ENCODE peak calls at places on chromosome 13, in six cellular contexts. O, Q, V, S, X and U are unnamed samples.

GRCh38 chr13:32031815-32032345 is 306 bp downstream of the FRY start:
- DNase-seq in O (no peak), Q (no peak), V (no peak), S (no peak), X (no peak), U (no peak)

GRCh38 chr13:93635687-93636086 is 409.1 kb downstream of the GPC6 start:
- DNase-seq in O (no peak), Q (no peak), V (no peak), S (no peak), X (peak; percentile 15), U (no peak)

GRCh38 chr13:83221256-83221655 is 661.0 kb downstream of the SLITRK1 start:
- DNase-seq in O (no peak), Q (no peak), V (no peak), S (no peak), X (no peak), U (no peak)

GRCh38 chr13:30862707-30863106 is 43.4 kb upstream of the MEDAG start:
- DNase-seq in O (no peak), Q (no peak), V (no peak), S (no peak), X (no peak), U (no peak)

GRCh38 chr13:83536941-83537340 is 345.3 kb downstream of the SLITRK1 start:
- DNase-seq in O (no peak), Q (no peak), V (no peak), S (no peak), X (no peak), U (no peak)

GRCh38 chr13:24361138-24361537 is 51.8 kb downstream of the C1QTNF9 start:
- DNase-seq in O (peak; percentile 32), Q (no peak), V (no peak), S (no peak), X (no peak), U (no peak)

GRCh38 chr13:80274643-80275042 is 66.3 kb downstream of the SPRY2 start:
- DNase-seq in O (no peak), Q (no peak), V (no peak), S (no peak), X (no peak), U (no peak)

GRCh38 chr13:101242720-101243119 is 173.6 kb downstream of the NALCN start:
- DNase-seq in O (no peak), Q (no peak), V (no peak), S (no peak), X (no peak), U (no peak)

GRCh38 chr13:46782066-46782465 is 14.9 kb downstream of the ESD start:
- DNase-seq in O (no peak), Q (no peak), V (no peak), S (no peak), X (no peak), U (no peak)
- H3K4me3 ChIP-seq in O (no peak overlapping the region), Q (no peak overlapping the region), V (no peak overlapping the region), S (no peak overlapping the region), X (no peak overlapping the region), U (no peak overlapping the region)

GRCh38 chr13:51943721-51944120 is 67.5 kb downstream of the ATP7B start:
- DNase-seq in O (no peak), Q (no peak), V (no peak), S (no peak), X (no peak), U (no peak)

GRCh38 chr13:51945149-51945548 is 66.1 kb downstream of the ATP7B start:
- DNase-seq in O (no peak), Q (no peak), V (no peak), S (no peak), X (no peak), U (no peak)

GRCh38 chr13:51938454-51938853 is 72.8 kb downstream of the ATP7B start:
- DNase-seq in O (no peak), Q (no peak), V (no peak), S (no peak), X (no peak), U (no peak)

GRCh38 chr13:51944428-51944827 is 66.8 kb downstream of the ATP7B start:
- DNase-seq in O (no peak), Q (no peak), V (no peak), S (no peak), X (no peak), U (no peak)

GRCh38 chr13:51942189-51942588 is 69.1 kb downstream of the ATP7B start:
- DNase-seq in O (peak; percentile 89), Q (no peak), V (no peak), S (no peak), X (no peak), U (no peak)
- TF ChIP-seq POLR2A in O (no peak), Q (no peak), V (no peak), S (no peak), X (no peak), U (no peak)

GRCh38 chr13:109728061-109728460 is 58.3 kb downstream of the IRS2 start:
- DNase-seq in O (no peak), Q (no peak), V (no peak), S (no peak), X (no peak), U (no peak)
- H3K4me3 ChIP-seq in O (no peak overlapping the region), Q (no peak overlapping the region), V (no peak overlapping the region), S (no peak overlapping the region), X (no peak overlapping the region), U (no peak overlapping the region)

GRCh38 chr13:75762066-75762937 is 126.2 kb downstream of the LMO7 start:
- DNase-seq in O (peak; percentile 26), Q (no peak), V (peak; percentile 26), S (no peak), X (no peak), U (no peak)

GRCh38 chr13:75759531-75759930 is 123.4 kb downstream of the LMO7 start:
- DNase-seq in O (no peak), Q (no peak), V (no peak), S (no peak), X (no peak), U (no peak)

GRCh38 chr13:75762967-75763366 is 126.8 kb downstream of the LMO7 start:
- DNase-seq in O (no peak), Q (no peak), V (no peak), S (no peak), X (no peak), U (no peak)

GRCh38 chr13:75761373-75761772 is 125.2 kb downstream of the LMO7 start:
- DNase-seq in O (no peak), Q (no peak), V (no peak), S (no peak), X (no peak), U (no peak)

DNA sequence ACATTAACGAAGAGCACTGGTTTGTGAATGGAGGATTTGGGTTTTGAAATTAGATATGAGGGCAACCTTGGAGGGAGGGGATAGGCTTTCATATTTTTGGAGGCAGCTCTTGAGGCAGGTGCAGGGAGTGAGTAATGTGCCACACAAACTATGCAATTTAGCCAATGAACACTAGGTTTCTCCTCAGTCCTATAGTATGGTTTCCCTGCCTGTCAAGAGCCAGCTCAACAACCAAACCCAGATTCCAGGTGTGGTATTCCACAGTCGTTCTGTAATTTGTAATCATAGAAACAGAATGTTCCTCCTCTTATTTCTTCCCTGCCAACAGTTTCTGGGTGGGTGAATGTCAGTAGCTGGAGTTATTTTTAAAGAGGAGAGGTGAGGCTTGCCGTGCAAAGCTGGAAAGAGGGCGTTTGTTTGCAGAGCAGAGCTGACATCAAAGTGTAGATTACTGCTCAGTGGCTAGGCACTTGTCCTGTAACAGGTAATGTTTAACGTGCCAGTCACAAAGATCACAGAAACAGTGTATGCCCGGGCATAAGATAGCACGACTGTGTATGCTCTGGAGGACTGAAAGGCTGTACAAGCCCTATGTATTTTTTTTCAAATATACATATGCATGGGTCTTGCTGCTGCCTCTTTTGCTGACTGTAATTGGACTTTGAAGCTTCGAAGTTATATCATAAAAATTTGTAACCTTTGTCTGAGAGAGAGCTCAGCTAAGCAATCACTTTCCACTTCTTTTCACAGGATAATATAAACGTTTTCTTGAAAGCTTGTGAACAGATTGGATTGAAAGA is 124.3 kb downstream of the LMO7 start:
- DNase-seq in O (peak; percentile 85), Q (no peak), V (no peak), S (no peak), X (no peak), U (peak; percentile 40)
- TF ChIP-seq POLR2A in O (no peak), Q (no peak), V (no peak), S (no peak), X (peak; percentile 35), U (peak; percentile 98)

GRCh38 chr13:20713014-20713376 is 9.5 kb downstream of the IL17D start:
- DNase-seq in O (no peak), Q (no peak), V (no peak), S (no peak), X (no peak), U (no peak)
- H3K4me3 ChIP-seq in O (peak overlapping the region; percentile 26), Q (peak overlapping the region; percentile 5), V (no peak overlapping the region), S (no peak overlapping the region), X (peak overlapping the region; percentile 19), U (no peak overlapping the region)